ENCODE peak calls at places on chromosome 1, in seven cellular contexts. One of them, this sample, is unnamed.
A peak's percentile ranks its signal among the peaks of the same experiment; 100 is the strongest.

GRCh38 chr1:109788695-109789521 is 25.2 kb upstream of the EPS8L3 start:
- DNase-seq in NCI-H1105 treated with DMSO at 0.1 percent for 48 hours: no peak
- DNase-seq in ACHN: peak; percentile 30
- DNase-seq in left lobe of liver: peak; percentile 40
- DNase-seq in type B pancreatic cell: peak; percentile 68
- DNase-seq in NCI-H1417: peak; percentile 25
- DNase-seq in putamen: no peak
- DNase-seq in this sample: peak; percentile 89

GRCh38 chr1:204677864-204678263 is 7.7 kb downstream of the LRRN2 start:
- DNase-seq in NCI-H1105 treated with DMSO at 0.1 percent for 48 hours: no peak
- DNase-seq in ACHN: no peak
- DNase-seq in NCI-H1417: no peak
- DNase-seq in left lobe of liver: no peak
- DNase-seq in putamen: peak; percentile 58
- DNase-seq in type B pancreatic cell: no peak
- DNase-seq in this sample: no peak

GRCh38 chr1:172360511-172360910 is 60.0 kb upstream of the C1orf105 start:
- DNase-seq in NCI-H1105 treated with DMSO at 0.1 percent for 48 hours: no peak
- DNase-seq in left lobe of liver: no peak
- DNase-seq in putamen: no peak
- DNase-seq in NCI-H1417: peak; percentile 64
- DNase-seq in type B pancreatic cell: no peak
- DNase-seq in ACHN: no peak
- DNase-seq in this sample: no peak

GRCh38 chr1:110627763-110628162 is 21.6 kb upstream of the KCNA2 start:
- DNase-seq in NCI-H1105 treated with DMSO at 0.1 percent for 48 hours: no peak
- DNase-seq in left lobe of liver: no peak
- DNase-seq in ACHN: no peak
- DNase-seq in type B pancreatic cell: no peak
- DNase-seq in putamen: no peak
- DNase-seq in NCI-H1417: no peak
- DNase-seq in this sample: no peak

GRCh38 chr1:156471496-156472490 is 28.8 kb downstream of the MEF2D start:
- DNase-seq in type B pancreatic cell: no peak
- DNase-seq in left lobe of liver: peak; percentile 98
- DNase-seq in NCI-H1417: peak; percentile 96
- DNase-seq in NCI-H1105 treated with DMSO at 0.1 percent for 48 hours: peak; percentile 89
- DNase-seq in putamen: no peak
- DNase-seq in ACHN: no peak
- DNase-seq in this sample: no peak

GRCh38 chr1:211701733-211702132 is 26.3 kb upstream of the NEK2 start:
- DNase-seq in NCI-H1105 treated with DMSO at 0.1 percent for 48 hours: no peak
- DNase-seq in left lobe of liver: no peak
- DNase-seq in NCI-H1417: no peak
- DNase-seq in ACHN: no peak
- DNase-seq in type B pancreatic cell: no peak
- DNase-seq in putamen: no peak
- DNase-seq in this sample: no peak

GRCh38 chr1:93670141-93670540 is 11.5 kb downstream of the BCAR3 start:
- DNase-seq in ACHN: peak; percentile 77
- DNase-seq in left lobe of liver: no peak
- DNase-seq in NCI-H1105 treated with DMSO at 0.1 percent for 48 hours: no peak
- DNase-seq in putamen: no peak
- DNase-seq in NCI-H1417: no peak
- DNase-seq in type B pancreatic cell: no peak
- DNase-seq in this sample: no peak

GRCh38 chr1:244197851-244198375 is 146.8 kb downstream of the ZBTB18 start:
- DNase-seq in left lobe of liver: no peak
- DNase-seq in ACHN: no peak
- DNase-seq in NCI-H1105 treated with DMSO at 0.1 percent for 48 hours: no peak
- DNase-seq in putamen: no peak
- DNase-seq in NCI-H1417: no peak
- DNase-seq in type B pancreatic cell: no peak
- DNase-seq in this sample: no peak

GRCh38 chr1:22163137-22163536 is 20.2 kb upstream of the WNT4 start:
- DNase-seq in NCI-H1417: peak; percentile 3
- DNase-seq in type B pancreatic cell: no peak
- DNase-seq in NCI-H1105 treated with DMSO at 0.1 percent for 48 hours: no peak
- DNase-seq in ACHN: no peak
- DNase-seq in putamen: no peak
- DNase-seq in left lobe of liver: no peak
- DNase-seq in this sample: no peak

GRCh38 chr1:69814926-69815325 is 247.2 kb downstream of the LRRC7 start:
- DNase-seq in type B pancreatic cell: no peak
- DNase-seq in NCI-H1105 treated with DMSO at 0.1 percent for 48 hours: no peak
- DNase-seq in ACHN: no peak
- DNase-seq in NCI-H1417: no peak
- DNase-seq in left lobe of liver: no peak
- DNase-seq in putamen: no peak
- DNase-seq in this sample: no peak

GRCh38 chr1:161763522-161764098 is 2.5 kb upstream of the ATF6 start:
- DNase-seq in type B pancreatic cell: no peak
- DNase-seq in NCI-H1417: no peak
- DNase-seq in NCI-H1105 treated with DMSO at 0.1 percent for 48 hours: no peak
- DNase-seq in left lobe of liver: no peak
- DNase-seq in ACHN: peak; percentile 37
- DNase-seq in putamen: no peak
- DNase-seq in this sample: no peak

GRCh38 chr1:89363638-89364536 is at the start of gene GBP6:
- DNase-seq in NCI-H1417: no peak
- DNase-seq in NCI-H1105 treated with DMSO at 0.1 percent for 48 hours: no peak
- DNase-seq in ACHN: no peak
- DNase-seq in putamen: no peak
- DNase-seq in left lobe of liver: no peak
- DNase-seq in type B pancreatic cell: no peak
- DNase-seq in this sample: no peak

GRCh38 chr1:12629521-12629956 is 11.5 kb upstream of the DHRS3 start:
- DNase-seq in left lobe of liver: no peak
- DNase-seq in putamen: no peak
- DNase-seq in NCI-H1417: peak; percentile 28
- DNase-seq in ACHN: no peak
- DNase-seq in NCI-H1105 treated with DMSO at 0.1 percent for 48 hours: no peak
- DNase-seq in type B pancreatic cell: no peak
- DNase-seq in this sample: no peak

GRCh38 chr1:6743189-6744101 is 41.8 kb upstream of the CAMTA1 start:
- DNase-seq in ACHN: peak; percentile 75
- DNase-seq in NCI-H1105 treated with DMSO at 0.1 percent for 48 hours: no peak
- DNase-seq in NCI-H1417: no peak
- DNase-seq in left lobe of liver: no peak
- DNase-seq in type B pancreatic cell: no peak
- DNase-seq in putamen: peak; percentile 24
- DNase-seq in this sample: peak; percentile 37

GRCh38 chr1:46193984-46194570 is 4.2 kb downstream of the POMGNT1 start:
- DNase-seq in ACHN: no peak
- DNase-seq in left lobe of liver: no peak
- DNase-seq in NCI-H1417: no peak
- DNase-seq in NCI-H1105 treated with DMSO at 0.1 percent for 48 hours: no peak
- DNase-seq in type B pancreatic cell: no peak
- DNase-seq in putamen: no peak
- DNase-seq in this sample: no peak